ENCODE peak calls at places on chromosomes 13 and 19, in five cellular contexts. One of them, this sample, is unnamed.

GRCh38 chr19:16462757-16463250 is 9.0 kb downstream of the EPS15L1 start:
- DNase-seq in kidney tubule cell: peak
- DNase-seq in NCI-H1092 treated with DMSO at 0.1 percent for 48 hours: no peak
- DNase-seq in stimulated activated CD4-positive, alpha-beta T cell treated with anti-CD3 and anti-CD28 coated beads, TNF-alpha, amount 100 ng/mL, for 24 hours: no peak
- DNase-seq in stomach: peak
- DNase-seq in this sample: peak

GRCh38 chr13:47114030-47114429 is 217.2 kb upstream of the HTR2A start:
- DNase-seq in stimulated activated CD4-positive, alpha-beta T cell treated with anti-CD3 and anti-CD28 coated beads, TNF-alpha, amount 100 ng/mL, for 24 hours: no peak
- DNase-seq in stomach: no peak
- DNase-seq in NCI-H1092 treated with DMSO at 0.1 percent for 48 hours: no peak
- DNase-seq in kidney tubule cell: peak
- DNase-seq in this sample: no peak

GRCh38 chr13:113744197-113745000 is 14.6 kb upstream of the TMEM255B start:
- DNase-seq in kidney tubule cell: no peak
- DNase-seq in stomach: no peak
- DNase-seq in NCI-H1092 treated with DMSO at 0.1 percent for 48 hours: peak
- DNase-seq in stimulated activated CD4-positive, alpha-beta T cell treated with anti-CD3 and anti-CD28 coated beads, TNF-alpha, amount 100 ng/mL, for 24 hours: no peak
- DNase-seq in this sample: no peak

GRCh38 chr13:109666656-109667448 is 119.5 kb downstream of the IRS2 start:
- DNase-seq in NCI-H1092 treated with DMSO at 0.1 percent for 48 hours: no peak
- DNase-seq in stomach: peak
- DNase-seq in stimulated activated CD4-positive, alpha-beta T cell treated with anti-CD3 and anti-CD28 coated beads, TNF-alpha, amount 100 ng/mL, for 24 hours: no peak
- DNase-seq in kidney tubule cell: peak
- DNase-seq in this sample: no peak

GRCh38 chr19:4066682-4067395 is at the start of gene ZBTB7A:
- DNase-seq in NCI-H1092 treated with DMSO at 0.1 percent for 48 hours: peak
- DNase-seq in stimulated activated CD4-positive, alpha-beta T cell treated with anti-CD3 and anti-CD28 coated beads, TNF-alpha, amount 100 ng/mL, for 24 hours: peak
- DNase-seq in kidney tubule cell: peak
- DNase-seq in stomach: peak
- DNase-seq in this sample: peak

GRCh38 chr13:113941571-113942191 is 32.2 kb downstream of the C13orf46 start:
- DNase-seq in NCI-H1092 treated with DMSO at 0.1 percent for 48 hours: no peak
- DNase-seq in stimulated activated CD4-positive, alpha-beta T cell treated with anti-CD3 and anti-CD28 coated beads, TNF-alpha, amount 100 ng/mL, for 24 hours: no peak
- DNase-seq in kidney tubule cell: peak
- DNase-seq in stomach: no peak
- DNase-seq in this sample: peak

GRCh38 chr13:82947121-82948077 is 934.9 kb downstream of the SLITRK1 start:
- DNase-seq in kidney tubule cell: peak
- DNase-seq in stomach: no peak
- DNase-seq in stimulated activated CD4-positive, alpha-beta T cell treated with anti-CD3 and anti-CD28 coated beads, TNF-alpha, amount 100 ng/mL, for 24 hours: no peak
- DNase-seq in NCI-H1092 treated with DMSO at 0.1 percent for 48 hours: no peak
- DNase-seq in this sample: no peak

GRCh38 chr13:80037505-80037888 is 303.4 kb downstream of the SPRY2 start:
- DNase-seq in stomach: no peak
- DNase-seq in stimulated activated CD4-positive, alpha-beta T cell treated with anti-CD3 and anti-CD28 coated beads, TNF-alpha, amount 100 ng/mL, for 24 hours: no peak
- DNase-seq in kidney tubule cell: peak
- DNase-seq in NCI-H1092 treated with DMSO at 0.1 percent for 48 hours: no peak
- DNase-seq in this sample: peak

GRCh38 chr19:55172741-55173140 is 6.3 kb upstream of the DNAAF3 start:
- DNase-seq in stomach: no peak
- DNase-seq in stimulated activated CD4-positive, alpha-beta T cell treated with anti-CD3 and anti-CD28 coated beads, TNF-alpha, amount 100 ng/mL, for 24 hours: no peak
- DNase-seq in kidney tubule cell: peak
- DNase-seq in NCI-H1092 treated with DMSO at 0.1 percent for 48 hours: no peak
- DNase-seq in this sample: no peak

GRCh38 chr13:93307166-93307565 is 80.6 kb downstream of the GPC6 start:
- DNase-seq in stomach: no peak
- DNase-seq in kidney tubule cell: no peak
- DNase-seq in NCI-H1092 treated with DMSO at 0.1 percent for 48 hours: no peak
- DNase-seq in stimulated activated CD4-positive, alpha-beta T cell treated with anti-CD3 and anti-CD28 coated beads, TNF-alpha, amount 100 ng/mL, for 24 hours: no peak
- DNase-seq in this sample: no peak

GRCh38 chr19:34960103-34960805 is 3.8 kb downstream of the ZNF792 start:
- DNase-seq in stomach: no peak
- DNase-seq in kidney tubule cell: peak
- DNase-seq in stimulated activated CD4-positive, alpha-beta T cell treated with anti-CD3 and anti-CD28 coated beads, TNF-alpha, amount 100 ng/mL, for 24 hours: no peak
- DNase-seq in NCI-H1092 treated with DMSO at 0.1 percent for 48 hours: no peak
- DNase-seq in this sample: no peak

GRCh38 chr13:40682449-40683240 is 16.2 kb upstream of the FOXO1 start:
- DNase-seq in stomach: no peak
- DNase-seq in NCI-H1092 treated with DMSO at 0.1 percent for 48 hours: peak
- DNase-seq in stimulated activated CD4-positive, alpha-beta T cell treated with anti-CD3 and anti-CD28 coated beads, TNF-alpha, amount 100 ng/mL, for 24 hours: no peak
- DNase-seq in kidney tubule cell: peak
- DNase-seq in this sample: peak

GRCh38 chr19:58476498-58477015 is 405 bp downstream of the ZNF446 start:
- DNase-seq in kidney tubule cell: peak
- DNase-seq in stimulated activated CD4-positive, alpha-beta T cell treated with anti-CD3 and anti-CD28 coated beads, TNF-alpha, amount 100 ng/mL, for 24 hours: no peak
- DNase-seq in NCI-H1092 treated with DMSO at 0.1 percent for 48 hours: no peak
- DNase-seq in stomach: no peak
- DNase-seq in this sample: peak

GRCh38 chr19:8253678-8254077 is 44.5 kb downstream of the CERS4 start:
- DNase-seq in NCI-H1092 treated with DMSO at 0.1 percent for 48 hours: no peak
- DNase-seq in stomach: no peak
- DNase-seq in stimulated activated CD4-positive, alpha-beta T cell treated with anti-CD3 and anti-CD28 coated beads, TNF-alpha, amount 100 ng/mL, for 24 hours: no peak
- DNase-seq in kidney tubule cell: no peak
- DNase-seq in this sample: no peak

GRCh38 chr13:93767917-93768422 is 541.4 kb downstream of the GPC6 start:
- DNase-seq in NCI-H1092 treated with DMSO at 0.1 percent for 48 hours: no peak
- DNase-seq in stomach: no peak
- DNase-seq in kidney tubule cell: peak
- DNase-seq in stimulated activated CD4-positive, alpha-beta T cell treated with anti-CD3 and anti-CD28 coated beads, TNF-alpha, amount 100 ng/mL, for 24 hours: no peak
- DNase-seq in this sample: no peak

GRCh38 chr19:17576758-17577532 is 21.5 kb downstream of the COLGALT1 start:
- DNase-seq in kidney tubule cell: no peak
- DNase-seq in stimulated activated CD4-positive, alpha-beta T cell treated with anti-CD3 and anti-CD28 coated beads, TNF-alpha, amount 100 ng/mL, for 24 hours: peak
- DNase-seq in stomach: no peak
- DNase-seq in NCI-H1092 treated with DMSO at 0.1 percent for 48 hours: no peak
- DNase-seq in this sample: peak

GRCh38 chr13:77176350-77176749 is 149.4 kb upstream of the FBXL3 start:
- DNase-seq in NCI-H1092 treated with DMSO at 0.1 percent for 48 hours: no peak
- DNase-seq in stomach: no peak
- DNase-seq in stimulated activated CD4-positive, alpha-beta T cell treated with anti-CD3 and anti-CD28 coated beads, TNF-alpha, amount 100 ng/mL, for 24 hours: no peak
- DNase-seq in kidney tubule cell: peak
- DNase-seq in this sample: peak

GRCh38 chr13:39415003-39415402 is 188.0 kb downstream of the LHFPL6 start:
- DNase-seq in kidney tubule cell: no peak
- DNase-seq in NCI-H1092 treated with DMSO at 0.1 percent for 48 hours: no peak
- DNase-seq in stomach: no peak
- DNase-seq in stimulated activated CD4-positive, alpha-beta T cell treated with anti-CD3 and anti-CD28 coated beads, TNF-alpha, amount 100 ng/mL, for 24 hours: no peak
- DNase-seq in this sample: no peak

GRCh38 chr13:106851251-106851650 is 283.3 kb upstream of the ARGLU1 start:
- DNase-seq in stimulated activated CD4-positive, alpha-beta T cell treated with anti-CD3 and anti-CD28 coated beads, TNF-alpha, amount 100 ng/mL, for 24 hours: no peak
- DNase-seq in kidney tubule cell: peak
- DNase-seq in NCI-H1092 treated with DMSO at 0.1 percent for 48 hours: no peak
- DNase-seq in stomach: no peak
- DNase-seq in this sample: peak

GRCh38 chr19:47097396-47098217 is 16.0 kb downstream of the ZC3H4 start:
- DNase-seq in stomach: peak
- DNase-seq in kidney tubule cell: no peak
- DNase-seq in stimulated activated CD4-positive, alpha-beta T cell treated with anti-CD3 and anti-CD28 coated beads, TNF-alpha, amount 100 ng/mL, for 24 hours: no peak
- DNase-seq in NCI-H1092 treated with DMSO at 0.1 percent for 48 hours: no peak
- DNase-seq in this sample: no peak

This sample was measured in MCF 10A.